ENCODE peak calls at places on chromosomes 1 and 21, in seven cellular contexts. A is K562, P is HCT116, C is GM12878, H is HepG2, M is H1, I is SK-N-SH. U is an unnamed sample.

GRCh38 chr1:88648706-88649105 is 35.4 kb upstream of the PKN2 start:
- DNase-seq in A (no peak), P (no peak), C (no peak), H (no peak), M (no peak), I (no peak), U (no peak)

GRCh38 chr1:154951901-154952657 is 3.8 kb downstream of the PBXIP1 start:
- DNase-seq in A (no peak), P (no peak), C (no peak), H (no peak), M (no peak), I (peak), U (no peak)

GRCh38 chr21:26448751-26449150 is 124.3 kb downstream of the CYYR1 start:
- DNase-seq in A (no peak), P (no peak), C (no peak), H (no peak), M (no peak), I (no peak), U (no peak)

GRCh38 chr1:66980745-66981367 is 56.1 kb downstream of the MIER1 start:
- DNase-seq in A (no peak), P (no peak), C (no peak), H (no peak), M (no peak), I (no peak), U (peak)

GRCh38 chr1:158011714-158012113 is 18.3 kb downstream of the KIRREL1 start:
- DNase-seq in A (no peak), P (no peak), C (no peak), H (no peak), M (no peak), I (no peak), U (no peak)

GRCh38 chr1:110209715-110210603 is at the start of gene KCNC4:
- DNase-seq in A (peak), P (peak), C (peak), H (peak), M (peak), I (peak), U (peak)

GRCh38 chr1:244239261-244239770 is 188.2 kb downstream of the ZBTB18 start:
- DNase-seq in A (no peak), P (no peak), C (peak), H (no peak), M (no peak), I (no peak), U (no peak)

GRCh38 chr1:20265243-20265642 is 25.4 kb upstream of the VWA5B1 start:
- DNase-seq in A (no peak), P (no peak), C (no peak), H (no peak), M (no peak), I (no peak), U (no peak)

GRCh38 chr1:199452627-199453026 is 574.9 kb upstream of the NR5A2 start:
- DNase-seq in A (no peak), P (no peak), C (no peak), H (no peak), M (no peak), I (no peak), U (no peak)

GRCh38 chr1:20956272-20956671 is 169.2 kb upstream of the HP1BP3 start:
- DNase-seq in A (no peak), P (no peak), C (no peak), H (no peak), M (no peak), I (no peak), U (no peak)

GRCh38 chr1:39995973-39996393 is 41.0 kb downstream of the MFSD2A start:
- DNase-seq in A (no peak), P (no peak), C (peak), H (no peak), M (no peak), I (no peak), U (no peak)

GRCh38 chr1:117930484-117930883 is 945 bp downstream of the WDR3 start:
- DNase-seq in A (no peak), P (no peak), C (no peak), H (no peak), M (no peak), I (peak), U (no peak)

GRCh38 chr1:215682232-215682631 is 115.1 kb downstream of the KCTD3 start:
- DNase-seq in A (no peak), P (no peak), C (no peak), H (no peak), M (no peak), I (peak), U (peak)

GRCh38 chr21:37800496-37801061 is 115.7 kb downstream of the KCNJ6 start:
- DNase-seq in A (no peak), P (no peak), C (no peak), H (no peak), M (no peak), I (no peak), U (no peak)

GRCh38 chr1:9589144-9589718 is 520 bp downstream of the TMEM201 start:
- DNase-seq in A (peak), P (no peak), C (no peak), H (no peak), M (peak), I (no peak), U (no peak)

GRCh38 chr1:192887426-192887825 is 78.6 kb downstream of the RGS2 start:
- DNase-seq in A (no peak), P (no peak), C (no peak), H (no peak), M (no peak), I (no peak), U (no peak)

GRCh38 chr1:85569122-85569521 is 11.4 kb upstream of the CCN1 start:
- DNase-seq in A (no peak), P (no peak), C (no peak), H (no peak), M (no peak), I (no peak), U (no peak)

GRCh38 chr1:58566339-58566738 is 10.7 kb downstream of the TACSTD2 start:
- DNase-seq in A (no peak), P (no peak), C (no peak), H (no peak), M (peak), I (no peak), U (no peak)

GRCh38 chr1:62782197-62782886 is 1.6 kb upstream of the ATG4C start:
- DNase-seq in A (no peak), P (no peak), C (no peak), H (no peak), M (no peak), I (no peak), U (no peak)

GRCh38 chr1:220219136-220219442 is 53.2 kb downstream of the RAB3GAP2 start:
- DNase-seq in A (no peak), P (no peak), C (no peak), H (no peak), M (no peak), I (no peak), U (no peak)

GRCh38 chr1:41626616-41627375 is 142.3 kb upstream of the EDN2 start:
- DNase-seq in A (no peak), P (peak), C (peak), H (no peak), M (no peak), I (no peak), U (no peak)

GRCh38 chr21:34886554-34887385 is 162.3 kb downstream of the RUNX1 start:
- DNase-seq in A (peak), P (no peak), C (no peak), H (no peak), M (peak), I (peak), U (no peak)

GRCh38 chr1:101128211-101128727 is 102.7 kb upstream of the DPH5 start:
- DNase-seq in A (peak), P (no peak), C (peak), H (peak), M (no peak), I (no peak), U (no peak)

GRCh38 chr1:240516069-240516468 is 95.9 kb downstream of the GREM2 start:
- DNase-seq in A (no peak), P (no peak), C (no peak), H (no peak), M (no peak), I (no peak), U (no peak)

GRCh38 chr1:155527672-155528071 is 34.9 kb downstream of the ASH1L start:
- DNase-seq in A (no peak), P (no peak), C (no peak), H (no peak), M (no peak), I (no peak), U (no peak)

GRCh38 chr1:221994939-221995338 is 253.1 kb upstream of the DUSP10 start:
- DNase-seq in A (no peak), P (no peak), C (no peak), H (no peak), M (no peak), I (no peak), U (no peak)

GRCh38 chr1:102174259-102174863 is 177.6 kb upstream of the OLFM3 start:
- DNase-seq in A (peak), P (no peak), C (no peak), H (peak), M (peak), I (no peak), U (no peak)

GRCh38 chr1:201774224-201774982 is 54.6 kb upstream of the IPO9 start:
- DNase-seq in A (no peak), P (no peak), C (no peak), H (no peak), M (no peak), I (no peak), U (no peak)

GRCh38 chr1:204664251-204664650 is 21.3 kb downstream of the LRRN2 start:
- DNase-seq in A (no peak), P (no peak), C (no peak), H (no peak), M (no peak), I (no peak), U (no peak)

GRCh38 chr1:204658295-204658694 is 27.2 kb downstream of the LRRN2 start:
- DNase-seq in A (no peak), P (no peak), C (no peak), H (no peak), M (no peak), I (no peak), U (no peak)

GRCh38 chr1:204662530-204662929 is 23.0 kb downstream of the LRRN2 start:
- DNase-seq in A (no peak), P (no peak), C (no peak), H (no peak), M (no peak), I (no peak), U (no peak)

GRCh38 chr1:204659061-204659460 is 26.5 kb downstream of the LRRN2 start:
- DNase-seq in A (no peak), P (no peak), C (no peak), H (no peak), M (no peak), I (no peak), U (no peak)

GRCh38 chr1:204660509-204660908 is 25.0 kb downstream of the LRRN2 start:
- DNase-seq in A (no peak), P (no peak), C (no peak), H (no peak), M (no peak), I (peak), U (no peak)
- TF ChIP-seq JUND in A (no peak), P (no peak), C (no peak), H (no peak), M (no peak), I (no peak), U (no peak)

DNA sequence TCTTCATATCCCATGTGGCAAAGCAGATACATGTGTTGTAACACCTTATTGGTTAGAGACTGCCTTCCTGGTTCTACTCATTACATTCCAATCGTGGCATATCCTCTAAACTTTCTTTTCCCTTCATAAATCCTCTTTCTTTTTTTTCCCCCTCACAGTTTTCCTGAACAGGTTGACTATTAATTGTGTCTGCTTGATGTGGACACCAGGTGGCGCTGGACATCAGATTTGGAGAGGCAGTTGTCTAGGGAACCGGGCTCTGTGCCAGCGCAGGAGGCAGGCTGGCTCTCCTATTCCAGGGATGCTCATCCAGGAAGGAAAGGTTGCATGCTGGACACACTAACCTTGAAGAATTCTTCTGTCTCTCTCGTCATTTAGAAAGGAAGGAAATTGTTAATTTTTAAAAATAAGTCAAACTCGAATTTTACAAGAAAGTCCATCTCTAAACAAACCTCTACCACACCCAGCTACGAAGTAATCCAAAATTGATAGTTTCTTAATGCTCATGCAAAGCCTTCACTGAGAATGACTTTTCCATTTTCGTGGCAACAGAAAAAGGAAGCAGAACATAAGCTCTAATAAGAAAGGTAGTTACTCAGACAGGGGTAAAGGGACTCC is 59.4 kb upstream of the ASB17 start:
- DNase-seq in A (peak), P (peak), C (no peak), H (peak), M (peak), I (peak), U (peak)
- TF ChIP-seq JUND in A (peak), P (no peak), C (no peak), H (no peak), M (no peak), I (no peak), U (no peak)

GRCh38 chr1:3369437-3370076 is 84.9 kb upstream of the ARHGEF16 start:
- DNase-seq in A (no peak), P (no peak), C (no peak), H (no peak), M (no peak), I (no peak), U (no peak)
- TF ChIP-seq JUND in A (no peak), P (peak), C (no peak), H (no peak), M (no peak), I (no peak), U (no peak)

GRCh38 chr1:27617420-27617819 is 13.5 kb upstream of the AHDC1 start:
- DNase-seq in A (no peak), P (no peak), C (no peak), H (no peak), M (no peak), I (no peak), U (no peak)

GRCh38 chr1:27618341-27619067 is 14.6 kb upstream of the AHDC1 start:
- DNase-seq in A (no peak), P (no peak), C (no peak), H (no peak), M (no peak), I (no peak), U (no peak)

GRCh38 chr1:27614625-27615344 is 10.8 kb upstream of the AHDC1 start:
- DNase-seq in A (peak), P (no peak), C (no peak), H (no peak), M (peak), I (peak), U (no peak)

GRCh38 chr1:27615346-27616004 is 11.5 kb upstream of the AHDC1 start:
- DNase-seq in A (no peak), P (no peak), C (no peak), H (no peak), M (no peak), I (no peak), U (no peak)

DNA sequence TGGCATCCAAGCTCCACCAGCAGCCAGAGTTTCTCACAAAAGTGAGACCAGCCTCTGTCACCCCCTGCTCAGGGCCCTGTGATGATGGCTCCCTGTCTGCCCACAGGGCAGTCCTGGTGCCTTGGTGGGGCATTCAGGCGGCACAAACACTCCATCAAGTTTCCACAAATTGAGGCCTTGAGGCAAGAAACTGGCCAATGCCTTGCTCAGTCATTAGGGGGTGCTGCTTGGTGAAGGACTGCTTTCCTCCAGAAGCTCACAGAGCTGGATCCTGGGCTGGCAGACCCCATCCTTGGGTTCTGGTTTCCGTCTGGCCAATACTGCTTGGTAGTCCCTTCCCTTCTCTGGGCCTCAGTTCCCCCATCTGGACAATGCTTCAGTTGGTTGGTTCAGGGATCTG is 12.5 kb upstream of the AHDC1 start:
- DNase-seq in A (no peak), P (no peak), C (no peak), H (no peak), M (no peak), I (no peak), U (no peak)
- TF ChIP-seq JUND in A (no peak), P (no peak), C (no peak), H (no peak), M (no peak), I (no peak), U (no peak)

DNA sequence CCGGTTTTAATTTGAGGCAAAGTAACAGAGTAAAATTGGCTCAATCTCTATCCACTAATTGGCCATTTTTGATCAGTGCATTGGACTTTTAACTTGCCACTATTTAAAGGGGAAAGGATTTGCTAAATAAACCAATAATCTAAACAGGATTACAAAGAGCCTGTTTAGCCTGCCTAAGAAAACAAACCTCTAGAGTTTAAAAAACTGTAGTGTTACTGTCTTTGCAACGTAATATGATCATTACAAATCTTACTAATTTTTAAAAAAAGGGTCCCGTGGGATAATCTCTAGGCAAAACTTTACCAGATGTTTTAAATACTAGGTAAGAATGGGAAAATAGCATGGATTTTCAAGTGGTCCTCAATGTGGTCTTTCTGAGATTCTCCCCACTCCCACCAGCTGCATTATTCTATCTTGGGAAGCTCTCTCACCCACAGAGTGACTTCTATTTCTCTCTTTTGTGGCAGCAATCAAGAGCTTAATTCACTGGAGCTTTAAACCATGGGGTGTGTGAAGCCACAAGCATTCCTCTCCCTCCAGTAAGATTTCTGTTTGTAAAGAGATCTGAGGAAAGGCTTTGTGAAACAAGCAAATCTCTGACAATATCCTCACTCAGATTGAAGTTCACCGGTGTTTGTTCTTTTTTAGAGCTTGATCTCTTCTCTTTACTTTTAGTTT is 132.4 kb downstream of the TLR5 start:
- DNase-seq in A (no peak), P (no peak), C (no peak), H (peak), M (no peak), I (no peak), U (no peak)
- TF ChIP-seq JUND in A (no peak), P (no peak), C (no peak), H (no peak), M (no peak), I (no peak), U (no peak)

U was measured in T47D.